ENCODE peak calls at places on chromosomes 3 and 15, in four cellular contexts. Y is H1, R is GM12891, F is K562. V is an unnamed sample.

GRCh38 chr3:73637042-73637441 is 12.3 kb upstream of the PDZRN3 start:
- DNase-seq in Y (no peak), R (no peak), F (no peak), V (no peak)

GRCh38 chr3:139935866-139936817 is 1.2 kb downstream of the CLSTN2 start:
- DNase-seq in Y (peak), R (peak), F (no peak), V (peak)

GRCh38 chr3:177973241-177973840 is 562.9 kb upstream of the KCNMB2 start:
- DNase-seq in Y (no peak), R (no peak), F (no peak), V (no peak)

GRCh38 chr3:104523136-104523535 is 843.6 kb upstream of the ALCAM start:
- DNase-seq in Y (no peak), R (no peak), F (no peak), V (no peak)

GRCh38 chr3:16399473-16399872 is 114.0 kb downstream of the RFTN1 start:
- DNase-seq in Y (no peak), R (no peak), F (no peak), V (no peak)

GRCh38 chr3:72738752-72739520 is 109.3 kb downstream of the SHQ1 start:
- DNase-seq in Y (peak), R (peak), F (peak), V (peak)

GRCh38 chr15:90814193-90814811 is 54.1 kb upstream of the FURIN start:
- DNase-seq in Y (no peak), R (no peak), F (no peak), V (no peak)

GRCh38 chr3:102378216-102378615 is 56.6 kb upstream of the ZPLD1 start:
- DNase-seq in Y (no peak), R (no peak), F (no peak), V (no peak)

GRCh38 chr3:45597166-45597565 is 2.6 kb downstream of the LIMD1 start:
- DNase-seq in Y (no peak), R (no peak), F (no peak), V (no peak)

GRCh38 chr3:138369151-138369900 is 20.9 kb downstream of the MRAS start:
- DNase-seq in Y (no peak), R (no peak), F (no peak), V (no peak)

GRCh38 chr15:43211336-43211735 is 9.5 kb downstream of the EPB42 start:
- DNase-seq in Y (no peak), R (no peak), F (no peak), V (no peak)

GRCh38 chr3:170076715-170077238 is 39.0 kb downstream of the GPR160 start:
- DNase-seq in Y (no peak), R (no peak), F (peak), V (no peak)

GRCh38 chr3:142947799-142948575 is 15.5 kb downstream of the PAQR9 start:
- DNase-seq in Y (no peak), R (no peak), F (no peak), V (no peak)

GRCh38 chr3:154142608-154143007 is 21.4 kb downstream of the ARHGEF26 start:
- DNase-seq in Y (no peak), R (no peak), F (no peak), V (no peak)

GRCh38 chr3:30476373-30477082 is 129.9 kb upstream of the TGFBR2 start:
- DNase-seq in Y (no peak), R (no peak), F (no peak), V (no peak)

GRCh38 chr3:51519848-51520247 is 18.7 kb upstream of the RAD54L2 start:
- DNase-seq in Y (no peak), R (no peak), F (no peak), V (no peak)

GRCh38 chr3:46127503-46127902 is 80.6 kb downstream of the CCR1 start:
- DNase-seq in Y (no peak), R (no peak), F (no peak), V (no peak)

GRCh38 chr3:42872718-42873117 is 3.0 kb downstream of the CYP8B1 start:
- DNase-seq in Y (no peak), R (no peak), F (peak), V (no peak)

GRCh38 chr15:65612616-65612946 is 1.6 kb upstream of the INTS14 start:
- DNase-seq in Y (no peak), R (no peak), F (no peak), V (no peak)

GRCh38 chr3:8406479-8406878 is 95.1 kb upstream of the LMCD1 start:
- DNase-seq in Y (no peak), R (no peak), F (no peak), V (no peak)

GRCh38 chr15:45157056-45157455 is 27.3 kb downstream of the DUOX1 start:
- DNase-seq in Y (no peak), R (no peak), F (no peak), V (no peak)

GRCh38 chr15:100075284-100075683 is 266.5 kb downstream of the ADAMTS17 start:
- DNase-seq in Y (no peak), R (no peak), F (no peak), V (no peak)

GRCh38 chr15:25716414-25717102 is 146.6 kb downstream of the ATP10A start:
- DNase-seq in Y (no peak), R (no peak), F (no peak), V (no peak)

GRCh38 chr3:4421121-4421520 is 45.9 kb downstream of the SUMF1 start:
- DNase-seq in Y (no peak), R (no peak), F (peak), V (no peak)

GRCh38 chr15:52290800-52291199 is 4.8 kb downstream of the MYO5C start:
- DNase-seq in Y (no peak), R (no peak), F (no peak), V (no peak)

GRCh38 chr3:24069045-24069444 is 124.0 kb downstream of the NR1D2 start:
- DNase-seq in Y (no peak), R (no peak), F (no peak), V (no peak)

GRCh38 chr3:104367000-104367399 is 999.7 kb upstream of the ALCAM start:
- DNase-seq in Y (no peak), R (no peak), F (no peak), V (no peak)

GRCh38 chr3:51389423-51390183 is 1.5 kb upstream of the RBM15B start:
- DNase-seq in Y (peak), R (no peak), F (peak), V (no peak)

GRCh38 chr3:13021141-13021933 is 51.9 kb downstream of the IQSEC1 start:
- DNase-seq in Y (no peak), R (no peak), F (no peak), V (peak)

GRCh38 chr3:85298032-85298431 is 339.2 kb downstream of the CADM2 start:
- DNase-seq in Y (no peak), R (no peak), F (no peak), V (no peak)

GRCh38 chr15:29103825-29104565 is 165.6 kb downstream of the NSMCE3 start:
- DNase-seq in Y (peak), R (peak), F (no peak), V (peak)

GRCh38 chr3:187025254-187025655 is 94.9 kb downstream of the ST6GAL1 start:
- DNase-seq in Y (no peak), R (no peak), F (no peak), V (no peak)

GRCh38 chr15:57667171-57667924 is 39.2 kb upstream of the POLR2M start:
- DNase-seq in Y (no peak), R (no peak), F (no peak), V (no peak)

GRCh38 chr3:168895419-168895818 is 768.1 kb downstream of the MECOM start:
- DNase-seq in Y (no peak), R (no peak), F (no peak), V (no peak)

GRCh38 chr3:17745301-17745700 is 2.9 kb upstream of the TBC1D5 start:
- DNase-seq in Y (no peak), R (no peak), F (no peak), V (no peak)
- TF ChIP-seq TAF1 in Y (no peak), R (no peak), F (no peak), V (no peak)

GRCh38 chr15:88438181-88438580 is 29.0 kb downstream of the MRPL46 start:
- DNase-seq in Y (no peak), R (no peak), F (no peak), V (no peak)

GRCh38 chr15:88441076-88441730 is 26.0 kb downstream of the MRPL46 start:
- DNase-seq in Y (no peak), R (no peak), F (no peak), V (no peak)

GRCh38 chr15:88440021-88440420 is 27.2 kb downstream of the MRPL46 start:
- DNase-seq in Y (no peak), R (no peak), F (no peak), V (no peak)
- TF ChIP-seq TAF1 in Y (no peak), R (no peak), F (no peak), V (no peak)

GRCh38 chr3:14428087-14429067 is 26.0 kb downstream of the SLC6A6 start:
- DNase-seq in Y (no peak), R (no peak), F (no peak), V (no peak)
- TF ChIP-seq TAF1 in Y (no peak), R (no peak), F (no peak), V (no peak)

GRCh38 chr15:59819047-59819446 is 129.9 kb upstream of the BNIP2 start:
- DNase-seq in Y (no peak), R (no peak), F (no peak), V (no peak)
- TF ChIP-seq TAF1 in Y (no peak), R (no peak), F (no peak), V (no peak)